ENCODE peak calls at places on chromosome 7, in four cellular contexts. One of them, this sample, is unnamed.
A peak's percentile ranks its signal among the peaks of the same experiment; 100 is the strongest.

GRCh38 chr7:47232751-47233412 is 349.0 kb downstream of the TNS3 start:
- DNase-seq in CD4-positive, alpha-beta T cell: no peak
- DNase-seq in H1: no peak
- DNase-seq in NCI-H1436: no peak
- DNase-seq in this sample: no peak

GRCh38 chr7:157044151-157044687 is 33.8 kb upstream of the MNX1 start:
- DNase-seq in H1: no peak
- DNase-seq in NCI-H1436: no peak
- DNase-seq in CD4-positive, alpha-beta T cell: no peak
- DNase-seq in this sample: no peak

GRCh38 chr7:36736827-36737211 is 12.5 kb upstream of the AOAH start:
- DNase-seq in CD4-positive, alpha-beta T cell: no peak
- DNase-seq in NCI-H1436: no peak
- DNase-seq in H1: no peak
- DNase-seq in this sample: no peak

GRCh38 chr7:155276800-155277375 is 20.8 kb upstream of the INSIG1 start:
- DNase-seq in NCI-H1436: no peak
- DNase-seq in H1: no peak
- DNase-seq in CD4-positive, alpha-beta T cell: no peak
- DNase-seq in this sample: no peak

GRCh38 chr7:46153951-46154787 is 233.1 kb upstream of the IGFBP3 start:
- DNase-seq in H1: no peak
- DNase-seq in NCI-H1436: no peak
- DNase-seq in CD4-positive, alpha-beta T cell: no peak
- DNase-seq in this sample: no peak

GRCh38 chr7:130397056-130397455 is 16.8 kb downstream of the CPA1 start:
- DNase-seq in CD4-positive, alpha-beta T cell: no peak
- DNase-seq in H1: no peak
- DNase-seq in NCI-H1436: no peak
- DNase-seq in this sample: no peak

GRCh38 chr7:25557379-25557916 is 329.2 kb upstream of the NPVF start:
- DNase-seq in H1: no peak
- DNase-seq in NCI-H1436: no peak
- DNase-seq in CD4-positive, alpha-beta T cell: no peak
- DNase-seq in this sample: no peak

GRCh38 chr7:152120776-152121175 is 95.3 kb downstream of the GALNT11 start:
- DNase-seq in NCI-H1436: no peak
- DNase-seq in H1: no peak
- DNase-seq in CD4-positive, alpha-beta T cell: no peak
- DNase-seq in this sample: no peak

GRCh38 chr7:75955293-75955938 is 39.0 kb downstream of the TMEM120A start:
- DNase-seq in H1: no peak
- DNase-seq in CD4-positive, alpha-beta T cell: no peak
- DNase-seq in NCI-H1436: no peak
- DNase-seq in this sample: no peak

GRCh38 chr7:122488241-122488640 is 183.7 kb upstream of the FEZF1 start:
- DNase-seq in CD4-positive, alpha-beta T cell: no peak
- DNase-seq in NCI-H1436: no peak
- DNase-seq in H1: no peak
- DNase-seq in this sample: no peak

GRCh38 chr7:27185013-27185707 is at the start of gene HOXA11:
- DNase-seq in CD4-positive, alpha-beta T cell: no peak
- DNase-seq in NCI-H1436: no peak
- DNase-seq in H1: peak; percentile 60
- DNase-seq in this sample: no peak

GRCh38 chr7:45923290-45923689 is 2.2 kb upstream of the IGFBP3 start:
- DNase-seq in H1: peak; percentile 88
- DNase-seq in NCI-H1436: peak; percentile 20
- DNase-seq in CD4-positive, alpha-beta T cell: no peak
- DNase-seq in this sample: peak; percentile 46

GRCh38 chr7:50560865-50561351 is 4.3 kb downstream of the DDC start:
- DNase-seq in H1: no peak
- DNase-seq in NCI-H1436: peak; percentile 77
- DNase-seq in CD4-positive, alpha-beta T cell: no peak
- DNase-seq in this sample: no peak

GRCh38 chr7:7554021-7554432 is 12.7 kb upstream of the MIOS start:
- DNase-seq in CD4-positive, alpha-beta T cell: no peak
- DNase-seq in H1: no peak
- DNase-seq in NCI-H1436: peak; percentile 58
- DNase-seq in this sample: no peak

GRCh38 chr7:67976490-67976889 is 979.9 kb downstream of the TYW1 start:
- DNase-seq in H1: no peak
- DNase-seq in CD4-positive, alpha-beta T cell: no peak
- DNase-seq in NCI-H1436: no peak
- DNase-seq in this sample: no peak

GRCh38 chr7:5636914-5637313 is 144.5 kb downstream of the RNF216 start:
- DNase-seq in NCI-H1436: no peak
- DNase-seq in CD4-positive, alpha-beta T cell: no peak
- DNase-seq in H1: no peak
- DNase-seq in this sample: no peak

GRCh38 chr7:98285132-98286092 is 3.9 kb downstream of the BRI3 start:
- DNase-seq in NCI-H1436: no peak
- DNase-seq in H1: no peak
- DNase-seq in CD4-positive, alpha-beta T cell: no peak
- DNase-seq in this sample: no peak

GRCh38 chr7:106552645-106553445 is 108.1 kb downstream of the CCDC71L start:
- DNase-seq in H1: no peak
- DNase-seq in CD4-positive, alpha-beta T cell: no peak
- DNase-seq in NCI-H1436: no peak
- DNase-seq in this sample: no peak

GRCh38 chr7:103446046-103446520 is at the start of gene SLC26A5:
- DNase-seq in CD4-positive, alpha-beta T cell: no peak
- DNase-seq in H1: no peak
- DNase-seq in NCI-H1436: peak; percentile 29
- DNase-seq in this sample: no peak

GRCh38 chr7:135672560-135673359 is 10.4 kb downstream of the STMP1 start:
- DNase-seq in H1: no peak
- DNase-seq in CD4-positive, alpha-beta T cell: no peak
- DNase-seq in NCI-H1436: peak; percentile 4
- DNase-seq in this sample: no peak

GRCh38 chr7:40658731-40659130 is 523.9 kb downstream of the SUGCT start:
- DNase-seq in H1: no peak
- DNase-seq in NCI-H1436: no peak
- DNase-seq in CD4-positive, alpha-beta T cell: no peak
- DNase-seq in this sample: no peak

GRCh38 chr7:90007831-90008230 is 146.4 kb upstream of the STEAP1 start:
- DNase-seq in NCI-H1436: no peak
- DNase-seq in H1: no peak
- DNase-seq in CD4-positive, alpha-beta T cell: no peak
- DNase-seq in this sample: no peak

GRCh38 chr7:158187055-158187770 is 400.4 kb downstream of the PTPRN2 start:
- DNase-seq in CD4-positive, alpha-beta T cell: no peak
- DNase-seq in H1: no peak
- DNase-seq in NCI-H1436: peak; percentile 79
- DNase-seq in this sample: no peak

GRCh38 chr7:29626730-29627129 is 63.1 kb downstream of the PRR15 start:
- DNase-seq in CD4-positive, alpha-beta T cell: no peak
- DNase-seq in H1: no peak
- DNase-seq in NCI-H1436: no peak
- DNase-seq in this sample: no peak

GRCh38 chr7:122887198-122887597 is 938 bp upstream of the CADPS2 start:
- DNase-seq in H1: no peak
- DNase-seq in CD4-positive, alpha-beta T cell: no peak
- DNase-seq in NCI-H1436: peak; percentile 40
- DNase-seq in this sample: no peak

GRCh38 chr7:39741942-39742623 is 118.7 kb downstream of the RALA start:
- DNase-seq in H1: peak; percentile 98
- DNase-seq in NCI-H1436: peak; percentile 4
- DNase-seq in CD4-positive, alpha-beta T cell: peak; percentile 23
- DNase-seq in this sample: peak; percentile 24

GRCh38 chr7:38655833-38656774 is 24.9 kb upstream of the AMPH start:
- DNase-seq in NCI-H1436: no peak
- DNase-seq in H1: no peak
- DNase-seq in CD4-positive, alpha-beta T cell: no peak
- DNase-seq in this sample: no peak

GRCh38 chr7:118053353-118053752 is 130.6 kb upstream of the LSM8 start:
- DNase-seq in CD4-positive, alpha-beta T cell: no peak
- DNase-seq in H1: no peak
- DNase-seq in NCI-H1436: no peak
- DNase-seq in this sample: no peak

GRCh38 chr7:139370301-139370942 is 10.7 kb downstream of the LUC7L2 start:
- DNase-seq in CD4-positive, alpha-beta T cell: no peak
- DNase-seq in H1: no peak
- DNase-seq in NCI-H1436: no peak
- DNase-seq in this sample: no peak

GRCh38 chr7:22781230-22781711 is 41.4 kb downstream of the TOMM7 start:
- DNase-seq in H1: no peak
- DNase-seq in CD4-positive, alpha-beta T cell: no peak
- DNase-seq in NCI-H1436: no peak
- DNase-seq in this sample: no peak

GRCh38 chr7:25368599-25368998 is 140.3 kb upstream of the NPVF start:
- DNase-seq in CD4-positive, alpha-beta T cell: no peak
- DNase-seq in H1: no peak
- DNase-seq in NCI-H1436: no peak
- DNase-seq in this sample: no peak

GRCh38 chr7:158468700-158469296 is 118.8 kb downstream of the PTPRN2 start:
- DNase-seq in H1: no peak
- DNase-seq in NCI-H1436: no peak
- DNase-seq in CD4-positive, alpha-beta T cell: no peak
- DNase-seq in this sample: no peak

GRCh38 chr7:77702451-77703219 is 6.4 kb downstream of the RSBN1L start:
- DNase-seq in NCI-H1436: no peak
- DNase-seq in CD4-positive, alpha-beta T cell: no peak
- DNase-seq in H1: no peak
- DNase-seq in this sample: no peak

GRCh38 chr7:82044497-82045080 is 274.7 kb upstream of the HGF start:
- DNase-seq in CD4-positive, alpha-beta T cell: no peak
- DNase-seq in H1: no peak
- DNase-seq in NCI-H1436: peak; percentile 30
- DNase-seq in this sample: no peak

GRCh38 chr7:155317114-155317434 is 19.4 kb downstream of the INSIG1 start:
- DNase-seq in CD4-positive, alpha-beta T cell: no peak
- DNase-seq in NCI-H1436: no peak
- DNase-seq in H1: no peak
- DNase-seq in this sample: no peak

GRCh38 chr7:73557397-73558257 is at the start of gene BCL7B:
- DNase-seq in CD4-positive, alpha-beta T cell: peak; percentile 63
- DNase-seq in NCI-H1436: peak; percentile 64
- DNase-seq in H1: peak; percentile 87
- DNase-seq in this sample: peak; percentile 63

GRCh38 chr7:132557489-132558044 is 18.7 kb downstream of the PLXNA4 start:
- DNase-seq in CD4-positive, alpha-beta T cell: no peak
- DNase-seq in H1: no peak
- DNase-seq in NCI-H1436: no peak
- DNase-seq in this sample: no peak